ENCODE peak calls at places on chromosomes 16 and 17, in nine cellular contexts. Q, N, C, B, O, A, T, W and L are unnamed samples.

GRCh38 chr16:9885457-9885856 is 296.8 kb downstream of the GRIN2A start:
- DNase-seq in Q (peak; percentile 68), N (no peak), C (no peak), B (no peak), O (no peak), A (no peak), T (no peak), W (no peak), L (no peak)

GRCh38 chr16:89352091-89352681 is 134.7 kb downstream of the ZNF778 start:
- DNase-seq in Q (no peak), N (no peak), C (no peak), B (no peak), O (no peak), A (no peak), T (no peak), W (no peak), L (no peak)

GRCh38 chr16:3787924-3788661 is 70.8 kb upstream of the TRAP1 start:
- DNase-seq in Q (no peak), N (no peak), C (no peak), B (no peak), O (no peak), A (no peak), T (no peak), W (no peak), L (no peak)

GRCh38 chr16:57271867-57272495 is 12.5 kb downstream of the PLLP start:
- DNase-seq in Q (no peak), N (no peak), C (no peak), B (no peak), O (no peak), A (no peak), T (no peak), W (no peak), L (no peak)

GRCh38 chr17:47990962-47991731 is 20.2 kb downstream of the CDK5RAP3 start:
- DNase-seq in Q (no peak), N (no peak), C (no peak), B (peak; percentile 50), O (no peak), A (no peak), T (no peak), W (no peak), L (no peak)

GRCh38 chr17:37259030-37259735 is 116.6 kb upstream of the C17orf78 start:
- DNase-seq in Q (no peak), N (no peak), C (no peak), B (peak; percentile 76), O (no peak), A (no peak), T (no peak), W (no peak), L (no peak)

GRCh38 chr17:36705651-36706436 is 104.5 kb downstream of the MRM1 start:
- DNase-seq in Q (peak; percentile 72), N (no peak), C (peak; percentile 17), B (peak; percentile 4), O (peak; percentile 75), A (peak; percentile 7), T (peak; percentile 58), W (peak; percentile 20), L (peak; percentile 48)

GRCh38 chr17:47713980-47714689 is 18.9 kb upstream of the TBX21 start:
- DNase-seq in Q (no peak), N (no peak), C (no peak), B (no peak), O (no peak), A (no peak), T (no peak), W (no peak), L (no peak)

GRCh38 chr17:2377659-2378058 is 23.2 kb downstream of the MNT start:
- DNase-seq in Q (no peak), N (no peak), C (no peak), B (no peak), O (no peak), A (no peak), T (no peak), W (no peak), L (no peak)
- H3K36me3 ChIP-seq in Q (peaks cover 3% of the 10 kb centered on the region), N (peaks cover 85% of the 10 kb centered on the region), C (no peaks in the 10 kb centered on the region), B (peaks cover 60% of the 10 kb centered on the region), O (peaks cover 48% of the 10 kb centered on the region), A (peaks cover 24% of the 10 kb centered on the region), T (no peaks in the 10 kb centered on the region), W (peaks cover 31% of the 10 kb centered on the region), L (no peaks in the 10 kb centered on the region)

GRCh38 chr17:28342313-28342712 is 6.8 kb downstream of the TNFAIP1 start:
- DNase-seq in Q (no peak), N (no peak), C (no peak), B (no peak), O (no peak), A (no peak), T (no peak), W (no peak), L (no peak)

GRCh38 chr17:28341516-28341915 is 6.0 kb downstream of the TNFAIP1 start:
- DNase-seq in Q (no peak), N (no peak), C (no peak), B (no peak), O (no peak), A (no peak), T (no peak), W (no peak), L (no peak)

GRCh38 chr17:28338056-28338768 is 2.7 kb downstream of the TNFAIP1 start:
- DNase-seq in Q (no peak), N (no peak), C (no peak), B (peak; percentile 86), O (no peak), A (no peak), T (no peak), W (no peak), L (peak; percentile 69)

GRCh38 chr17:28339431-28339830 is 3.9 kb downstream of the TNFAIP1 start:
- DNase-seq in Q (no peak), N (no peak), C (no peak), B (no peak), O (no peak), A (no peak), T (no peak), W (no peak), L (no peak)

GRCh38 chr17:28340374-28340773 is 4.8 kb downstream of the TNFAIP1 start:
- DNase-seq in Q (no peak), N (no peak), C (no peak), B (no peak), O (no peak), A (no peak), T (no peak), W (no peak), L (no peak)
- H3K36me3 ChIP-seq in Q (peaks cover 41% of the 10 kb centered on the region), N (peaks cover 62% of the 10 kb centered on the region), C (peaks cover 15% of the 10 kb centered on the region), B (peaks cover 57% of the 10 kb centered on the region), O (peaks cover 39% of the 10 kb centered on the region), A (peaks cover 53% of the 10 kb centered on the region), T (peaks cover 12% of the 10 kb centered on the region), W (peaks cover 25% of the 10 kb centered on the region), L (peaks cover 87% of the 10 kb centered on the region)

GRCh38 chr17:65539867-65540266 is 21.6 kb downstream of the AXIN2 start:
- DNase-seq in Q (no peak), N (no peak), C (no peak), B (no peak), O (no peak), A (no peak), T (no peak), W (no peak), L (no peak)

GRCh38 chr17:65537343-65537844 is 24.1 kb downstream of the AXIN2 start:
- DNase-seq in Q (no peak), N (no peak), C (no peak), B (no peak), O (no peak), A (no peak), T (no peak), W (no peak), L (no peak)

GRCh38 chr17:65537845-65538678 is 23.4 kb downstream of the AXIN2 start:
- DNase-seq in Q (no peak), N (no peak), C (peak; percentile 18), B (no peak), O (no peak), A (no peak), T (no peak), W (no peak), L (no peak)

GRCh38 chr17:65536573-65537342 is 24.7 kb downstream of the AXIN2 start:
- DNase-seq in Q (no peak), N (no peak), C (no peak), B (no peak), O (no peak), A (no peak), T (no peak), W (no peak), L (no peak)

DNA sequence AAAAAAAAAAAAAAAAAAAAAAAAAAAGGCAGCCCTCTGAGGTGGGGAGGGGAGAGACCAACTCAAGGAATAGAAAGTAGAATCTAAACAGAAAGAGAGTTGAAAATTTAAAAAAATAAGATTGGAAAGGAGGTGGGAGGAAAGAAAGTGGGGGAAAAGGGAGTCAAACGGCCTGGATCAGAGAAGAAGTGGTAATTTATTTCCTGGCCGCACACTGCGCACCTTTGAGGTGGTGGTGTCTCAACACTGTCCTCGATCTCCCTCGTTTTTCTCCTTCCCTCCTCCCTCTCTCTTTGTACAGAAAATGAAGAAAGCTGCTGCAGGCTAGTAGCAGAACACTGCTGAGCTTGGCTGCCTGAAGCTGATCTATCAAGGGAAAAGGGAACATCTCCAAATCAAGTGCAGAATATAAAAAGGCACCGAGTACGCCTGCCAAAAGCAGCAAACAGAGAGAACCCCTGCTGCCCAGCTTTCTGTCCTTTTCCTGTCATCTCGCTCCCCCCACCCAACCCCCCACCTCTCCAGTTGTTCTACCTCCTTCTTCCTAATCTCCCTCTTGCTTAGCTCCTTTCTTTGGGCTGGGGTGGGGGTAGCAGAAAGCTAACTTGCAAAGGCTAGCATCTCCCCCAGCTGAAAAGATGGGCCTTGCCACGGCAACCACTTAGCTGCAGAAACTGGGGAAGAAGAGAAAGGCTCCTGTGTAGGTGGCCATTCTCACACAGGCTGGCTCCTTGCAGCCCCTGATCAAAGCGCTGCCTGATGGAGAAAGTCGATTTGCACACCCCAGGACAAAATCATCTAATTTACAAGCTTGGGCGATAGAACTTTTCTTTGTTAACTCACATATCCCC is 22.5 kb downstream of the AXIN2 start:
- DNase-seq in Q (no peak), N (no peak), C (no peak), B (no peak), O (no peak), A (no peak), T (no peak), W (no peak), L (no peak)
- H3K36me3 ChIP-seq in Q (peaks cover 61% of the 10 kb centered on the region), N (peaks cover 63% of the 10 kb centered on the region), C (peaks cover 20% of the 10 kb centered on the region), B (peaks cover 27% of the 10 kb centered on the region), O (peaks cover 83% of the 10 kb centered on the region), A (peaks cover 82% of the 10 kb centered on the region), T (peaks cover 4% of the 10 kb centered on the region), W (peaks cover 44% of the 10 kb centered on the region), L (peaks cover 24% of the 10 kb centered on the region)

GRCh38 chr17:64039106-64039400 is 18.6 kb upstream of the ICAM2 start:
- DNase-seq in Q (no peak), N (no peak), C (no peak), B (no peak), O (no peak), A (no peak), T (no peak), W (no peak), L (no peak)

GRCh38 chr17:64045176-64045575 is 24.7 kb upstream of the ICAM2 start:
- DNase-seq in Q (no peak), N (no peak), C (no peak), B (no peak), O (no peak), A (no peak), T (no peak), W (no peak), L (no peak)

GRCh38 chr17:64041912-64042311 is 21.5 kb upstream of the ICAM2 start:
- DNase-seq in Q (no peak), N (no peak), C (no peak), B (no peak), O (no peak), A (no peak), T (no peak), W (no peak), L (no peak)

GRCh38 chr17:64040201-64040600 is 19.8 kb upstream of the ICAM2 start:
- DNase-seq in Q (no peak), N (no peak), C (no peak), B (no peak), O (no peak), A (no peak), T (no peak), W (no peak), L (no peak)

DNA sequence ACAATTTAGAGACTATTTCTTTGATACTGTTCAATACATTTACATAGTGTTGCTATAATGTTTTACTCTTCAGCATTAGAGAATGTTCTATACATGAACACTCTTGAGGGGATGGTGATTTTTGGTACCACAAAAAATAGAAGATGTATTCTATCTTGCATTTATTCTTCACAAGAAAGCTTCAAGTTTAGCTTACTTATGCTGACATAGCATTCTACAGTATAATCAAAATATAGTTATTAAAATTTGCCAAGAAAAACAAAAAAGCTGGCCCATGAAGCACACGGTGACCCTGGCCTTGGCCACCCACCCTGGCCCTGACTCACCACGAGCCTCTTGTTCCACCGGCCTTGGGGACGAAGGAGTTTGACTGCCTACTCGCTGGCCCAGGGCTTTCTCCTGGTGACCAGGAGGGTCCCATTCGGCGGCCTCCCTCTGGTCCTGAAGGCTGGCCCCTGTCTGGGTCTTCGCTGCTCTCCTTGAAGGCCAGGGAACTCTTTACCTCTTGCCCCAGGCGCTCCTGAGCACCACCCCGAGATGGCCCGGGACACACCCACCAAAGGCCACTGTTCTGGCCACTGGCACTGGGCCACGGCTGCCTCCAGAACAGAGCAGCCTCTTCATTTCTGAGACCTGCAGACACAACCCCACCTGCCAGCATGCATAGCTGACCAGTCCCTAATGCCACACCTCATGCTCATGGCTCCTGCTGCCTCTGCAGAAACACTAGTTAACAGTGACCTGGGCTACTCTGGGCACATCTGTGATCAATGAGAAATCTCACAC is 22.5 kb upstream of the ICAM2 start:
- DNase-seq in Q (no peak), N (no peak), C (no peak), B (no peak), O (no peak), A (no peak), T (no peak), W (no peak), L (no peak)
- H3K36me3 ChIP-seq in Q (peaks cover 4% of the 10 kb centered on the region), N (peaks cover 65% of the 10 kb centered on the region), C (peaks cover 50% of the 10 kb centered on the region), B (peaks cover 41% of the 10 kb centered on the region), O (peaks cover 59% of the 10 kb centered on the region), A (peaks cover 65% of the 10 kb centered on the region), T (no peaks in the 10 kb centered on the region), W (peaks cover 26% of the 10 kb centered on the region), L (no peaks in the 10 kb centered on the region)